ENCODE peak calls at places on chromosomes 13 and 19, in four cellular contexts. Z, M, P and T are unnamed samples.

GRCh38 chr19:42683917-42684513 is 56.3 kb downstream of the PSG3 start:
- DNase-seq in Z (no peak), M (no peak), P (no peak), T (peak; percentile 56)

GRCh38 chr19:6766357-6767080 is 716 bp downstream of the SH2D3A start:
- DNase-seq in Z (no peak), M (no peak), P (no peak), T (peak; percentile 47)

GRCh38 chr13:20232556-20233277 is 598 bp upstream of the GJB6 start:
- DNase-seq in Z (no peak), M (peak; percentile 40), P (no peak), T (no peak)

GRCh38 chr13:98740131-98740530 is 12.3 kb downstream of the SLC15A1 start:
- DNase-seq in Z (no peak), M (no peak), P (no peak), T (no peak)

GRCh38 chr19:29290853-29291252 is 77.9 kb upstream of the UQCRFS1 start:
- DNase-seq in Z (no peak), M (no peak), P (no peak), T (no peak)

GRCh38 chr13:99665716-99666115 is 164.4 kb downstream of the TM9SF2 start:
- DNase-seq in Z (no peak), M (no peak), P (no peak), T (no peak)

GRCh38 chr19:30070970-30071632 is 129.1 kb downstream of the URI1 start:
- DNase-seq in Z (peak; percentile 21), M (no peak), P (no peak), T (no peak)

GRCh38 chr13:42380420-42381164 is 108.6 kb downstream of the AKAP11 start:
- DNase-seq in Z (no peak), M (peak; percentile 51), P (no peak), T (peak; percentile 48)

GRCh38 chr19:9531933-9532332 is 6.5 kb downstream of the ZNF426 start:
- DNase-seq in Z (no peak), M (no peak), P (no peak), T (no peak)

GRCh38 chr13:24267283-24267682 is 42.1 kb upstream of the C1QTNF9 start:
- DNase-seq in Z (no peak), M (no peak), P (no peak), T (peak; percentile 46)

GRCh38 chr13:110365876-110366275 is 58.8 kb downstream of the COL4A2 start:
- DNase-seq in Z (no peak), M (no peak), P (no peak), T (no peak)

GRCh38 chr13:101707659-101708058 is 255.2 kb downstream of the ITGBL1 start:
- DNase-seq in Z (no peak), M (no peak), P (no peak), T (no peak)

GRCh38 chr13:34416833-34417425 is 525.1 kb upstream of the NBEA start:
- DNase-seq in Z (peak; percentile 59), M (no peak), P (no peak), T (no peak)

GRCh38 chr19:16509141-16510061 is 13.2 kb downstream of the C19orf44 start:
- DNase-seq in Z (no peak), M (no peak), P (no peak), T (no peak)

GRCh38 chr13:73230714-73231113 is 171.9 kb downstream of the KLF5 start:
- DNase-seq in Z (no peak), M (no peak), P (no peak), T (peak; percentile 46)

GRCh38 chr19:5997371-5997770 is 19.4 kb upstream of the RANBP3 start:
- DNase-seq in Z (no peak), M (no peak), P (no peak), T (no peak)

GRCh38 chr19:51489113-51489512 is 10.8 kb downstream of the CEACAM18 start:
- DNase-seq in Z (no peak), M (no peak), P (no peak), T (peak; percentile 65)

GRCh38 chr13:37473035-37473434 is 125.5 kb downstream of the POSTN start:
- DNase-seq in Z (no peak), M (no peak), P (no peak), T (peak; percentile 1)

GRCh38 chr13:99050983-99051488 is 73.2 kb upstream of the DOCK9 start:
- DNase-seq in Z (no peak), M (no peak), P (no peak), T (no peak)

GRCh38 chr19:7366701-7367420 is 18.1 kb downstream of the ARHGEF18 start:
- DNase-seq in Z (no peak), M (no peak), P (no peak), T (peak; percentile 57)

GRCh38 chr19:12603714-12604113 is 6.9 kb downstream of the ZNF490 start:
- DNase-seq in Z (no peak), M (peak; percentile 30), P (no peak), T (peak; percentile 86)

GRCh38 chr19:15194938-15195337 is 5.9 kb downstream of the NOTCH3 start:
- DNase-seq in Z (no peak), M (no peak), P (peak; percentile 32), T (peak; percentile 20)

GRCh38 chr13:51637852-51638496 is 53.7 kb downstream of the WDFY2 start:
- DNase-seq in Z (no peak), M (no peak), P (no peak), T (no peak)

GRCh38 chr13:100106005-100106404 is 17.1 kb downstream of the PCCA start:
- DNase-seq in Z (no peak), M (no peak), P (peak; percentile 21), T (no peak)

GRCh38 chr13:60282708-60283107 is 114.3 kb upstream of the TDRD3 start:
- DNase-seq in Z (no peak), M (no peak), P (no peak), T (no peak)

GRCh38 chr13:99464441-99464949 is 36.8 kb upstream of the TM9SF2 start:
- DNase-seq in Z (no peak), M (no peak), P (peak; percentile 50), T (no peak)

GRCh38 chr13:59356607-59357006 is 807.1 kb downstream of the DIAPH3 start:
- DNase-seq in Z (peak; percentile 42), M (no peak), P (no peak), T (no peak)

GRCh38 chr19:16571283-16571682 is 932 bp downstream of the SLC35E1 start:
- DNase-seq in Z (no peak), M (no peak), P (no peak), T (no peak)

GRCh38 chr19:30344446-30345425 is 27.4 kb upstream of the ZNF536 start:
- DNase-seq in Z (no peak), M (no peak), P (no peak), T (no peak)

GRCh38 chr13:29509999-29510586 is 85.4 kb downstream of the SLC7A1 start:
- DNase-seq in Z (no peak), M (no peak), P (no peak), T (no peak)

GRCh38 chr13:25776722-25777121 is 275.1 kb downstream of the SHISA2 start:
- DNase-seq in Z (no peak), M (no peak), P (no peak), T (no peak)

GRCh38 chr13:93522486-93522885 is 295.9 kb downstream of the GPC6 start:
- DNase-seq in Z (no peak), M (no peak), P (no peak), T (no peak)

GRCh38 chr13:99796175-99796819 is 175.3 kb downstream of the ZIC5 start:
- DNase-seq in Z (no peak), M (no peak), P (no peak), T (peak; percentile 52)

GRCh38 chr19:38617283-38617763 is 430 bp downstream of the MAP4K1 start:
- DNase-seq in Z (peak; percentile 52), M (no peak), P (no peak), T (peak; percentile 40)

DNA sequence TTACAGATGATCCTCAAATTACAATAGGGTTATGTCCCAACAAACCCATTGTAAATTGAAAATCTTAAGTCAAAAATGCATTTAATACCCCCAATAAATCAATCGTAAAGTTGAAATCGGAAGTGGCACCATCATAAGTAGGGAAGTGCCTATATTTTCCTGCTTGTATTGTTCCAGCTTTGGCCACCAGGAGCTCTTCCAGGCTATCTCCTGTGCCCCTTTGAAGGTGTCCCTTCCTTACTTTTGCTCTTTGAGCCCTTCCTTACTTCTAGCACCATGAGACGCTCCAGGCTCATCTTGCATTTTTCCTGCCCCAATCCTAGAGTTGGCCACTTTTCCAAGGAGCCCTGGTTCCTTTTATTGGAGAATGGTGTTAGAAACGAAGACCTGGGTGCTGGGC is 163.0 kb upstream of the TSC22D1 start:
- DNase-seq in Z (no peak), M (no peak), P (no peak), T (no peak)
- TF ChIP-seq CTCF in Z (no peak), M (no peak), P (no peak), T (no peak)

GRCh38 chr19:4185413-4186086 is 3.1 kb downstream of the ANKRD24 start:
- DNase-seq in Z (no peak), M (no peak), P (no peak), T (no peak)

GRCh38 chr19:4184718-4185352 is 2.3 kb downstream of the ANKRD24 start:
- DNase-seq in Z (no peak), M (no peak), P (no peak), T (no peak)

GRCh38 chr19:4183967-4184717 is 1.7 kb downstream of the ANKRD24 start:
- DNase-seq in Z (no peak), M (no peak), P (no peak), T (no peak)

GRCh38 chr19:4187313-4188122 is 5.0 kb downstream of the ANKRD24 start:
- DNase-seq in Z (no peak), M (no peak), P (no peak), T (no peak)

DNA sequence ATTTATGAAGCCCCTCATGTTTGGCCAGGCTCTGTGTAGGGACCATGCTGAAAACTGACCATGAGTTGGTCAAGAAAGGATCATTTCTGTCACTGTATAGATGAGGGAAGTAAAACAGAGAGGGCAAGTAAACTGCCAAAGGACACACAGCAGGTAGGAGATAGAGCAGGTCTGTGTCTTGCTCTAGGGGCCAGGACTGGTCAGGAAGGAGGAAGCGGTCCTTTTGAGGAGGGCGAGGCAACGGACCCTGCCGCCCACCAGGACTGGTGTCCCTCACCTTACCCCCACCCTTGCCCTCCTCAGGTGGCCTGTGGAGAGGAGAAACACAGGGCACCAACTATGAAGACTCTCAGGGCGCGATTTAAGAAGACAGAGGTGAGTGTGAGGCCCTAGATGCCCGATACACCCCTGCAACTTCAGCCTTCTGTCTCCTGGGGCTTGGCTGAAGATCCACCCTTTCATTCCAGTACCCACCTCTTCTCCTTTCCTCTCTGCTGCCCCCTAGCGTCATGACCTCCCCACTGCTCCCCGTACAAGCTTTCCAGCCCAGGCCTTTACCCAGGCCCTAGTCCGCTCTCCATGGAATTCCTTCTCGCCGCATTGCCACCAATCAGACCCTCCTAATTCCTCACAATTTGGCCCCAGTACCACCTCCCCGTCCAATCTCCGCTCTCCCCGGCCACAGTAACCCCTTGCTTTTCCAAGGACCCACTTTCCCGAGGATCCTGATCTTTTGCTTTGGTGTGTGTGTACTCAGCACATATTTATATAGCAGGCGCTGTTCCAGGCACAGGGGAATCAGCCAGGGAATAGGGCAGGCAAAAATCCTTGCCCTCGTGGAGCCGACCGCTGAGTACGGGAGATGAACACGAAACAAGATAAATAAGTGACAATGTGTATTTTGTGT is 3.9 kb downstream of the ANKRD24 start:
- DNase-seq in Z (peak; percentile 56), M (peak; percentile 72), P (no peak), T (peak; percentile 90)
- TF ChIP-seq CTCF in Z (no peak), M (peak; percentile 58), P (peak; percentile 92), T (peak; percentile 89)

GRCh38 chr19:48738557-48739399 is 1.6 kb downstream of the RASIP1 start:
- DNase-seq in Z (peak; percentile 95), M (peak; percentile 100), P (no peak), T (peak; percentile 96)
- TF ChIP-seq CTCF in Z (peak; percentile 74), M (peak; percentile 54), P (peak; percentile 15), T (no peak)

DNA sequence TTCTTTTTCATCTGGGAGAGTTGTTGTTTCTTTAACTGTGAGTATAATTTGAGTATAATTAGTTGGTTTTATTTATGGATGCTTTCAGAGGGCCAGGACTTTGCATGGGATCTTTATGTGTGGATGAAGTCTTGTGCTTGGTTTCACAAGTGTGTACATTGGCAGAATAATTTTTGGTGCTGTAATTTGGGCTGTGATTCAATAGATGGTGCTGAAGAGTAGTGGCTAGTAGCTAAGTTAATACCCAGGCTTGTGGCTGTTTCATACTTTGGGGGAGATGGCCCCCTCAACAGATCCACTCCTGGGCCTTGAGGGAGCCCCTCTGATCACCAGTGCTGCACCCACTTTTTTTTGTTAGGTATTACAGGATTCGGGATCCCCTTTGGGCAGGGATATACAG is 1142.4 kb downstream of the SLITRK1 start:
- DNase-seq in Z (no peak), M (no peak), P (no peak), T (no peak)
- TF ChIP-seq CTCF in Z (no peak), M (no peak), P (peak; percentile 47), T (no peak)